ENCODE peak calls at places on chromosomes 3 and 15, in six cellular contexts. G is left ventricle myocardium inferior; H is pancreas; X is T-helper 17 cell; N is naive thymus-derived CD4-positive, alpha-beta T cell; W is cardiac muscle cell. P is an unnamed sample. For H3K9me3, the result is how much of the 10 kb centered on the place peaks cover.

GRCh38 chr15:100923902-100924301 is 4.7 kb downstream of the LRRK1 start:
- DNase-seq in G (no peak), H (no peak), X (no peak), N (no peak), W (no peak), P (no peak)

GRCh38 chr15:91374336-91374735 is 274.3 kb downstream of the SV2B start:
- DNase-seq in G (no peak), H (no peak), X (no peak), N (no peak), W (no peak), P (no peak)

GRCh38 chr15:92687183-92687582 is 31.6 kb upstream of the FAM174B start:
- DNase-seq in G (no peak), H (no peak), X (no peak), N (no peak), W (no peak), P (no peak)

GRCh38 chr3:39141211-39141995 is 12.0 kb downstream of the CSRNP1 start:
- DNase-seq in G (no peak), H (peak), X (no peak), N (no peak), W (no peak), P (peak)

GRCh38 chr3:24242012-24242698 is 252.5 kb downstream of the THRB start:
- DNase-seq in G (no peak), H (no peak), X (no peak), N (no peak), W (no peak), P (no peak)

GRCh38 chr3:195110647-195111321 is 160.2 kb downstream of the XXYLT1 start:
- DNase-seq in G (peak), H (no peak), X (no peak), N (no peak), W (peak), P (peak)

GRCh38 chr3:10568549-10568948 is 63.2 kb upstream of the ATP2B2 start:
- DNase-seq in G (no peak), H (no peak), X (no peak), N (no peak), W (no peak), P (no peak)

GRCh38 chr3:149377408-149378111 is at the start of gene TM4SF1:
- DNase-seq in G (peak), H (no peak), X (no peak), N (no peak), W (no peak), P (peak)

GRCh38 chr3:177337548-177338331 is 140.5 kb upstream of the TBL1XR1 start:
- DNase-seq in G (no peak), H (no peak), X (no peak), N (no peak), W (no peak), P (no peak)

GRCh38 chr3:129121016-129121791 is 400 bp downstream of the RAB43 start:
- DNase-seq in G (no peak), H (peak), X (no peak), N (peak), W (peak), P (no peak)

GRCh38 chr3:98501863-98502262 is 4.4 kb downstream of the OR5K2 start:
- DNase-seq in G (no peak), H (no peak), X (no peak), N (no peak), W (no peak), P (no peak)

GRCh38 chr3:65497846-65498245 is 540.9 kb downstream of the MAGI1 start:
- DNase-seq in G (no peak), H (no peak), X (no peak), N (no peak), W (no peak), P (no peak)

GRCh38 chr3:49903451-49904424 is at the start of gene MST1R:
- DNase-seq in G (peak), H (peak), X (peak), N (peak), W (peak), P (peak)

GRCh38 chr3:141779667-141780066 is 16.5 kb downstream of the GRK7 start:
- DNase-seq in G (no peak), H (no peak), X (no peak), N (no peak), W (no peak), P (no peak)

GRCh38 chr3:60384352-60384751 is 866.9 kb downstream of the FHIT start:
- DNase-seq in G (no peak), H (no peak), X (no peak), N (no peak), W (no peak), P (no peak)

GRCh38 chr3:187783098-187783497 is 37.8 kb upstream of the BCL6 start:
- DNase-seq in G (peak), H (no peak), X (no peak), N (no peak), W (no peak), P (no peak)

GRCh38 chr3:37855363-37855970 is 6.2 kb upstream of the CTDSPL start:
- DNase-seq in G (peak), H (peak), X (peak), N (peak), W (peak), P (peak)

GRCh38 chr15:25065286-25065685 is 110.5 kb downstream of the SNRPN start:
- DNase-seq in G (no peak), H (no peak), X (no peak), N (no peak), W (no peak), P (peak)

GRCh38 chr15:25066708-25067107 is 111.9 kb downstream of the SNRPN start:
- DNase-seq in G (no peak), H (peak), X (no peak), N (no peak), W (no peak), P (peak)

GRCh38 chr15:25068696-25069095 is 113.9 kb downstream of the SNRPN start:
- DNase-seq in G (no peak), H (peak), X (no peak), N (no peak), W (no peak), P (peak)

GRCh38 chr15:25067725-25068309 is 113.0 kb downstream of the SNRPN start:
- DNase-seq in G (no peak), H (peak), X (no peak), N (no peak), W (no peak), P (peak)

DNA sequence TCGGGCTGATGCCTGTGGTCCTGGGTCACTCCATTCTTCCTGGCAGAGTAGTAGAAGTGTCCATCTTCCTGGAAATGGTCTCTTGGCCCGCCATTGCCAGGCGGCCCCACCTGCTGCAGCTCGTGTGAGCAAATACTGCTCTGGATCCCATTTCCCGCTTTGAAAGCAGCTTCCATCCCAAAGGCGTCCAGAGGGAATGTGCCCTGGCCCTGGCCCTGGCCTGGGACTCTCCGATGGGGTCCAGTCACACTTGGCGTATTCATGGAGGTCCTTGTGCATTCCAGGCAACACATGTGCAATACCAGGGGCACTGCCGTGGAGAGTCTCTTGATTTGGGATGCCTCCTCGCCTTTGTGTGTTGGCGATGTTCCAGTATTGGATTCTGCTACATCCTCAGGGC is 111.1 kb downstream of the SNRPN start:
- DNase-seq in G (no peak), H (peak), X (no peak), N (no peak), W (no peak), P (peak)
- H3K9me3 ChIP-seq in G (half or more), H (under half), X (under half), N (half or more), W (under half), P (half or more)

GRCh38 chr15:27639595-27639994 is 459.5 kb downstream of the OCA2 start:
- DNase-seq in G (no peak), H (no peak), X (no peak), N (no peak), W (no peak), P (peak)
- H3K9me3 ChIP-seq in G (under half), H (under half), X (under half), N (under half), W (under half), P (under half)

GRCh38 chr3:43043793-43044192 is 62.1 kb downstream of the POMGNT2 start:
- DNase-seq in G (no peak), H (no peak), X (no peak), N (no peak), W (no peak), P (no peak)

GRCh38 chr3:43046583-43046982 is 59.3 kb downstream of the POMGNT2 start:
- DNase-seq in G (no peak), H (no peak), X (no peak), N (no peak), W (no peak), P (no peak)

GRCh38 chr3:43041517-43041916 is 62.4 kb downstream of the GASK1A start:
- DNase-seq in G (no peak), H (no peak), X (no peak), N (no peak), W (no peak), P (no peak)

GRCh38 chr3:43038010-43038409 is 58.9 kb downstream of the GASK1A start:
- DNase-seq in G (no peak), H (no peak), X (no peak), N (no peak), W (no peak), P (no peak)

GRCh38 chr3:43043071-43043766 is 62.7 kb downstream of the POMGNT2 start:
- DNase-seq in G (no peak), H (no peak), X (no peak), N (no peak), W (no peak), P (no peak)
- H3K9me3 ChIP-seq in G (under half), H (under half), X (under half), N (under half), W (under half), P (under half)

DNA sequence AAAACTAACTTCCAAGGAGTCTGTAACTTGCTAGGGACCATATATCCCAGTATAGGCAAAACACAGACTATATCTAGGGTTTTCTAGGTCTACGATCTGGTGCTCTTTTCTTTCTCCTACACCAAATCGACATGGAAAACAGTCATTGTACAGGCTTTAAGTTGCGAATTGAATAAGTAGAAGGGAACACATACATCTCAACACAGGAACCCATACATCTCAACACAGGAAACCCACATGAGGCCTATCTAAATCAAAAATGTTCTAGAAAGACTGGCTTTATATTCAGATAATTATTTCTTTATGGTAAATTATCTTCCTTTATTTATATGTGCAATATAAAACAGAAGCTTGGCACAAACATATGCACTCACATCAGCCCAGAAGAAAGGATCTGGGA is 126.6 kb downstream of the ADAM10 start:
- DNase-seq in G (no peak), H (no peak), X (no peak), N (no peak), W (no peak), P (no peak)
- H3K9me3 ChIP-seq in G (under half), H (under half), X (under half), N (under half), W (under half), P (under half)

GRCh38 chr3:7195934-7196333 is 335.0 kb downstream of the GRM7 start:
- DNase-seq in G (no peak), H (no peak), X (no peak), N (no peak), W (no peak), P (no peak)
- H3K9me3 ChIP-seq in G (under half), H (under half), X (under half), N (under half), W (under half), P (under half)

P was measured in kidney.